ENCODE peak calls at places on chromosomes 5 and 9, in five cellular contexts. J is PC-3, N is GM23248, W is neural progenitor cell, Z is SK-N-SH. V is an unnamed sample.

GRCh38 chr5:141186897-141187512 is at the start of gene PCDHB9:
- DNase-seq in N (peak; percentile 77), Z (peak; percentile 61), W (peak; percentile 65), J (peak; percentile 47), V (peak; percentile 69)

GRCh38 chr9:10678790-10679189 is 66.0 kb upstream of the PTPRD start:
- DNase-seq in Z (no peak), N (no peak), J (peak; percentile 37), W (no peak), V (no peak)

GRCh38 chr9:107847977-107848376 is 358.4 kb upstream of the KLF4 start:
- DNase-seq in J (peak; percentile 56), W (no peak), N (peak; percentile 66), Z (no peak), V (no peak)

GRCh38 chr5:156802501-156802900 is 47.6 kb upstream of the PPP1R2B start:
- DNase-seq in N (no peak), Z (no peak), W (peak; percentile 40), J (no peak), V (no peak)

GRCh38 chr5:1875843-1876671 is 6.7 kb downstream of the IRX4 start:
- DNase-seq in J (no peak), W (peak; percentile 74), N (no peak), Z (no peak), V (no peak)

GRCh38 chr9:124285903-124286291 is 28.1 kb downstream of the NEK6 start:
- DNase-seq in Z (no peak), W (no peak), N (peak; percentile 92), J (no peak), V (peak; percentile 93)

GRCh38 chr5:135825373-135826220 is 8.9 kb upstream of the SLC25A48 start:
- DNase-seq in Z (no peak), J (no peak), W (peak; percentile 42), N (no peak), V (no peak)

GRCh38 chr5:151503999-151504398 is 56.6 kb downstream of the SLC36A1 start:
- DNase-seq in Z (no peak), N (no peak), J (no peak), W (no peak), V (no peak)

GRCh38 chr5:124783794-124784193 is 37.4 kb upstream of the ZNF608 start:
- DNase-seq in Z (no peak), J (peak; percentile 12), W (no peak), N (peak; percentile 84), V (no peak)

GRCh38 chr9:129836342-129837007 is 1.2 kb downstream of the USP20 start:
- DNase-seq in J (no peak), N (peak; percentile 24), Z (no peak), W (peak; percentile 11), V (no peak)

GRCh38 chr9:96141666-96142065 is 160.3 kb downstream of the HSD17B3 start:
- DNase-seq in W (no peak), N (peak; percentile 60), Z (no peak), J (no peak), V (peak; percentile 40)

GRCh38 chr9:94950733-94951590 is 224.5 kb downstream of the AOPEP start:
- DNase-seq in N (peak; percentile 10), Z (no peak), J (no peak), W (no peak), V (no peak)

GRCh38 chr9:100104314-100104713 is 5.3 kb downstream of the INVS start:
- DNase-seq in Z (no peak), W (no peak), N (peak; percentile 50), J (peak; percentile 55), V (no peak)

GRCh38 chr5:29337030-29337429 is 1856.5 kb upstream of the CDH6 start:
- DNase-seq in J (no peak), W (no peak), N (no peak), Z (no peak), V (no peak)

GRCh38 chr5:134029156-134029555 is 24.4 kb upstream of the VDAC1 start:
- DNase-seq in J (peak; percentile 68), N (peak; percentile 96), Z (no peak), W (no peak), V (no peak)
- H3K4me2 ChIP-seq in J (peak overlapping the region; percentile 51), N (peak overlapping the region; percentile 33), Z (no peak overlapping the region), W (no peak overlapping the region), V (no peak overlapping the region)

GRCh38 chr9:130885422-130886375 is 10.9 kb downstream of the QRFP start:
- DNase-seq in N (no peak), J (no peak), W (no peak), Z (no peak), V (no peak)
- TF ChIP-seq EZH2phosphoT487 in N (no peak), J (no peak), W (no peak), Z (no peak), V (no peak)

DNA sequence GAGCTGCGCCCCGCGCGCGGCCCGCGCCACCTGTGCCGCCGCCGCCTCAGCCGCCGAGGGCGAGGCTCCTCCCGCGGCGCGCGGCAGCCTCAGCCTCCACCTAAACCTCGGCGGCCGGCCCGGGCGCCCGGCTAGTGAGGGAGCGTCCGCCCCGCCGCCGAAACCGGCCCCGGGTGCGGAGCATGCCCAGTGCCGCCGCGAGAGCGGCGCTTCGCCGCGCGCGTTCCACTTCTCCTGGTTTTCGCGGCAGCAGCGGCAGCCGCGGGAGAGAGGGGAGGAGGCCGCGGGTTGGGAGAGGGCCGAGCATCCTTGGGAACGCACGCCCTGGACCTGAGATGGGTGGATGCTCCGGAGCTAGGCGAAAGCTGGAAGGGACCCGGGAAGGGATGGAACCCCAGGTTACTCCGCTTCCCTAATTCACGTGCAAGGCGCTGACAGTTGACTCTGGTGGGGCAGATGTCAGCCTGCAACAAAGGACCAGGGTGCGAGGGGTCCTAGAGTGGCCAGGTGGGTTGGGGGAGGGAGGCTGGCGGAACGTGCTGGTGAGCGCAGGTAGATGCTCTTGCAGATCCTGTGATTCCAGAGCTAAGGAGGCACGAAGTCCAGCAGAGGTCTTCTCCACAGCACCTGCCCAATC is at the start of gene CTNND2:
- DNase-seq in Z (peak; percentile 72), W (peak; percentile 94), J (peak; percentile 76), N (peak; percentile 30), V (peak; percentile 67)
- H3K4me2 ChIP-seq in Z (peak within 1 kb of the TSS; percentile 71), W (peak within 1 kb of the TSS; percentile 93), J (peak within 1 kb of the TSS; percentile 93), N (no peak within 1 kb of the TSS), V (peak within 1 kb of the TSS; percentile 96)

GRCh38 chr5:147036691-147037245 is 158.2 kb upstream of the PPP2R2B start:
- DNase-seq in J (no peak), W (no peak), Z (no peak), N (no peak), V (no peak)

GRCh38 chr5:147040856-147041255 is 162.3 kb upstream of the PPP2R2B start:
- DNase-seq in Z (no peak), J (no peak), W (no peak), N (no peak), V (no peak)

DNA sequence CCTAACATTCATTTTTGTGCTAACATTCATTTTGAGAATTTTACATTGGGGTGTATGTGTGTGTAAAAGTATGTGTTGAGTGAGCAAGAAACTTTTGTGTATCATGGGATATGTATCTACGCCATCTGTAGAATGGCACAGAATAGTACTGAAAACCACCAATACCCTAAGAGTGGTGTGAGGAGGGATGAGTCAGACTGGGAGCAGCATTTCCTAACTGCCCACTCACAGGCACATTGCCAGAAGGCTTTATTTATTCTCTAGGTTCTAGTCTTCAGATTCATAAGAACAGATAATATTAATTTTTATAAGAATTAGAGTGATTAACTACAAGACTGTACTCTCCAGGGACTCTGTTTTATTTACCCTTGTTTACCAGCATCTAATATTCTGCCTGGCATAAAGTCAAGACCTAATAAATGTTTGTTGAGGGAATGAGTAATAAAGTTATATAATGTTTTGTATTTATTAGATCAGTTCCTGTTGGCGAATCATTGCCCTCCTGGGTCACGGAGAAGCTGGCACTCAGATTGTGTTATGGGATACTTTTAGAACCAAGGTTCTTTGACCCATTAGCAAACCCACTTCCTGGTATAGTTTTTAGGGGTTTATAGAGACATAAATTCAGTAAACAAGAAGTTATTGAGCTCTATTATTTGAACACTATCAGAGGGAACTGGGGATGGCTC is 159.1 kb upstream of the PPP2R2B start:
- DNase-seq in Z (no peak), W (no peak), J (peak; percentile 78), N (peak; percentile 85), V (no peak)
- TF ChIP-seq EZH2phosphoT487 in Z (no peak), W (no peak), J (no peak), N (no peak), V (no peak)

DNA sequence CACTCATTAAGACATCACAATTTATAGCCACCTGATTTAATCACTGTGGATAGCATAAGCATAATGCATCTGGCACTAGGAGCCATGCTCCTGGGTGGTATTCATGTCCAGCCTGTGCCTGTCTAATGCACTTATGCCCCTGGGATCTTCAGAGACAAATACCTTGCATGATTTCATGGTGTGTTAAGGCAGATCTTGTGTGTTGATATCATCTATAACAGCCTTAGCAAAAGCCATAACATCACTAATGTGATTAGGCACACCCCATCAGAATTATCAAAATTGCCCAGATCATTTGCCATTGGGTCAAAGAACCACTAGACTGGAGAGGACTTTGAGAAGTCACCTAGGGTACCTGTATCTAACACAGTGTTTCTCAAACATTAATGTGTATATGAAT is 43.7 kb upstream of the SELENOP start:
- DNase-seq in N (no peak), W (no peak), Z (no peak), J (no peak), V (no peak)
- H3K4me2 ChIP-seq in N (no peak overlapping the region), W (no peak overlapping the region), Z (no peak overlapping the region), J (no peak overlapping the region), V (peak overlapping the region; percentile 29)

GRCh38 chr5:166648736-166649135 is 1642.7 kb upstream of the WWC1 start:
- DNase-seq in W (no peak), N (no peak), J (no peak), Z (no peak), V (no peak)
- TF ChIP-seq EZH2phosphoT487 in W (no peak), N (no peak), J (no peak), Z (no peak), V (no peak)

GRCh38 chr5:178993955-178994579 is 1.1 kb downstream of the GRM6 start:
- DNase-seq in W (no peak), J (no peak), N (no peak), Z (no peak), V (no peak)
- H3K4me2 ChIP-seq in W (peak overlapping the region; percentile 88), J (no peak overlapping the region), N (no peak overlapping the region), Z (no peak overlapping the region), V (no peak overlapping the region)